ENCODE peak calls at places on chromosomes 11 and 22, in six cellular contexts. E, L, Y, I, Z and R are unnamed samples.

GRCh38 chr11:12684821-12685220 is 10.6 kb downstream of the TEAD1 start:
- DNase-seq in E (no peak), L (no peak), Y (no peak), I (no peak), Z (no peak), R (no peak)

GRCh38 chr11:45662665-45663485 is 2.5 kb downstream of the CHST1 start:
- DNase-seq in E (peak; percentile 43), L (peak; percentile 31), Y (no peak), I (no peak), Z (peak; percentile 72), R (peak; percentile 88)

GRCh38 chr11:22510010-22510409 is 115.6 kb downstream of the FANCF start:
- DNase-seq in E (no peak), L (no peak), Y (no peak), I (no peak), Z (no peak), R (no peak)

GRCh38 chr22:46233231-46233630 is 16.9 kb downstream of the CDPF1 start:
- DNase-seq in E (no peak), L (no peak), Y (no peak), I (no peak), Z (no peak), R (peak; percentile 52)

GRCh38 chr22:39097098-39098020 is at the start of gene APOBEC3H:
- DNase-seq in E (peak; percentile 44), L (peak; percentile 53), Y (no peak), I (no peak), Z (no peak), R (no peak)

GRCh38 chr11:119374632-119375394 is 6.7 kb downstream of the USP2 start:
- DNase-seq in E (no peak), L (no peak), Y (no peak), I (no peak), Z (no peak), R (no peak)

GRCh38 chr11:33262016-33262638 is 4.9 kb downstream of the HIPK3 start:
- DNase-seq in E (no peak), L (no peak), Y (no peak), I (no peak), Z (no peak), R (peak; percentile 62)

GRCh38 chr11:975824-976223 is 50.2 kb downstream of the AP2A2 start:
- DNase-seq in E (no peak), L (no peak), Y (peak; percentile 24), I (no peak), Z (peak; percentile 78), R (peak; percentile 28)